ENCODE peak calls at places on chromosomes 12 and 14, in six cellular contexts. One of them, this sample, is unnamed. For H3K4me1, the result is how much of the 10 kb centered on the place peaks cover.

GRCh38 chr12:11877869-11878780 is 192.6 kb upstream of the BCL2L14 start:
- DNase-seq in GM23248: peak
- DNase-seq in OCI-LY7: no peak
- DNase-seq in neural progenitor cell: peak
- DNase-seq in IMR-90: peak
- DNase-seq in astrocyte: peak
- DNase-seq in this sample: peak

GRCh38 chr14:83416476-83416875 is 1882.8 kb upstream of the SEL1L start:
- DNase-seq in GM23248: no peak
- DNase-seq in OCI-LY7: no peak
- DNase-seq in neural progenitor cell: no peak
- DNase-seq in IMR-90: no peak
- DNase-seq in astrocyte: no peak
- DNase-seq in this sample: no peak

GRCh38 chr14:77143071-77143470 is 1.5 kb upstream of the ZDHHC22 start:
- DNase-seq in GM23248: no peak
- DNase-seq in OCI-LY7: no peak
- DNase-seq in neural progenitor cell: no peak
- DNase-seq in IMR-90: no peak
- DNase-seq in astrocyte: no peak
- DNase-seq in this sample: peak

GRCh38 chr14:55901281-55901680 is 216.9 kb upstream of the PELI2 start:
- DNase-seq in GM23248: no peak
- DNase-seq in OCI-LY7: no peak
- DNase-seq in neural progenitor cell: no peak
- DNase-seq in IMR-90: no peak
- DNase-seq in astrocyte: peak
- DNase-seq in this sample: no peak

GRCh38 chr12:131233737-131234474 is 280.2 kb downstream of the ADGRD1 start:
- DNase-seq in GM23248: no peak
- DNase-seq in OCI-LY7: no peak
- DNase-seq in neural progenitor cell: no peak
- DNase-seq in IMR-90: no peak
- DNase-seq in astrocyte: no peak
- DNase-seq in this sample: no peak

GRCh38 chr12:78316150-78316549 is 485.5 kb downstream of the NAV3 start:
- DNase-seq in GM23248: no peak
- DNase-seq in OCI-LY7: no peak
- DNase-seq in neural progenitor cell: peak
- DNase-seq in IMR-90: no peak
- DNase-seq in astrocyte: no peak
- DNase-seq in this sample: no peak

GRCh38 chr14:43621282-43621681 is 885.8 kb downstream of the FSCB start:
- DNase-seq in GM23248: no peak
- DNase-seq in OCI-LY7: no peak
- DNase-seq in neural progenitor cell: no peak
- DNase-seq in IMR-90: no peak
- DNase-seq in astrocyte: no peak
- DNase-seq in this sample: no peak

GRCh38 chr12:27771470-27772327 is 8.3 kb upstream of the KLHL42 start:
- DNase-seq in GM23248: no peak
- DNase-seq in OCI-LY7: no peak
- DNase-seq in neural progenitor cell: no peak
- DNase-seq in IMR-90: no peak
- DNase-seq in astrocyte: no peak
- DNase-seq in this sample: no peak

GRCh38 chr12:116520801-116521471 is 38.2 kb upstream of the MAP1LC3B2 start:
- DNase-seq in GM23248: peak
- DNase-seq in OCI-LY7: no peak
- DNase-seq in neural progenitor cell: no peak
- DNase-seq in IMR-90: peak
- DNase-seq in astrocyte: peak
- DNase-seq in this sample: peak

GRCh38 chr12:19190292-19191031 is 60.9 kb downstream of the PLEKHA5 start:
- DNase-seq in GM23248: peak
- DNase-seq in OCI-LY7: no peak
- DNase-seq in neural progenitor cell: no peak
- DNase-seq in IMR-90: peak
- DNase-seq in astrocyte: peak
- DNase-seq in this sample: no peak

GRCh38 chr12:1287446-1287975 is 296.5 kb downstream of the ERC1 start:
- DNase-seq in GM23248: no peak
- DNase-seq in OCI-LY7: no peak
- DNase-seq in neural progenitor cell: peak
- DNase-seq in IMR-90: peak
- DNase-seq in astrocyte: no peak
- DNase-seq in this sample: no peak

GRCh38 chr14:64126548-64126947 is 167.6 kb downstream of the ESR2 start:
- DNase-seq in GM23248: no peak
- DNase-seq in OCI-LY7: no peak
- DNase-seq in neural progenitor cell: no peak
- DNase-seq in IMR-90: no peak
- DNase-seq in astrocyte: no peak
- DNase-seq in this sample: no peak

GRCh38 chr12:23631991-23632390 is 317.5 kb downstream of the SOX5 start:
- DNase-seq in GM23248: no peak
- DNase-seq in OCI-LY7: no peak
- DNase-seq in neural progenitor cell: peak
- DNase-seq in IMR-90: peak
- DNase-seq in astrocyte: peak
- DNase-seq in this sample: no peak

GRCh38 chr14:75439989-75440388 is 12.2 kb downstream of the JDP2 start:
- DNase-seq in GM23248: no peak
- DNase-seq in OCI-LY7: peak
- DNase-seq in neural progenitor cell: no peak
- DNase-seq in IMR-90: no peak
- DNase-seq in astrocyte: no peak
- DNase-seq in this sample: no peak

GRCh38 chr14:103385994-103386491 is 828 bp downstream of the MARK3 start:
- DNase-seq in GM23248: peak
- DNase-seq in OCI-LY7: peak
- DNase-seq in neural progenitor cell: peak
- DNase-seq in IMR-90: peak
- DNase-seq in astrocyte: no peak
- DNase-seq in this sample: peak

GRCh38 chr14:26730929-26731618 is 133.2 kb upstream of the NOVA1 start:
- DNase-seq in GM23248: peak
- DNase-seq in OCI-LY7: peak
- DNase-seq in neural progenitor cell: peak
- DNase-seq in IMR-90: peak
- DNase-seq in astrocyte: no peak
- DNase-seq in this sample: peak

GRCh38 chr12:102757154-102757873 is 159.7 kb downstream of the PAH start:
- DNase-seq in GM23248: peak
- DNase-seq in OCI-LY7: no peak
- DNase-seq in neural progenitor cell: no peak
- DNase-seq in IMR-90: no peak
- DNase-seq in astrocyte: no peak
- DNase-seq in this sample: no peak

DNA sequence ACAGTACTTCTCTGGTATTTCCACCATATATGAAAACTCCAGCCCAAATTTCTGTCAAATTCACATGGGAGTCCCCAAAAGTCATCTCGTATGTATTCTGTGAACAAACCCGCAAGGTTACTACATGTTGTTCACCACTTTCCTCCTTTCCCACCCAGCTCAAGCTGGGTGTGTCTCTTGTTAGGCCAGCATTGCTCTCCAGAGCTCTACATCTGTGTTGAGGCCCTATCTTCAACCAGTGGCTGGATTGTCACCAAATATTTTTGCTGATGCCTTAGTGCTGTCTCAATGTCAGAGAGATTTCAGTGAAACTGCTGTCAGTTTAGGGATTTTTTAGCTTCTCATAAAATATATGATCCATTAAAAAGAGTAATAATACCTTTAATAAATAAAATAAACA is 230.9 kb downstream of the BTG1 start:
- DNase-seq in GM23248: no peak
- DNase-seq in OCI-LY7: no peak
- DNase-seq in neural progenitor cell: no peak
- DNase-seq in IMR-90: no peak
- DNase-seq in astrocyte: no peak
- DNase-seq in this sample: no peak
- H3K4me1 ChIP-seq in GM23248: under half
- H3K4me1 ChIP-seq in OCI-LY7: under half
- H3K4me1 ChIP-seq in neural progenitor cell: under half
- H3K4me1 ChIP-seq in IMR-90: under half
- H3K4me1 ChIP-seq in astrocyte: under half
- H3K4me1 ChIP-seq in this sample: under half

GRCh38 chr14:92926180-92926845 is 3.4 kb downstream of the CHGA start:
- DNase-seq in GM23248: no peak
- DNase-seq in OCI-LY7: no peak
- DNase-seq in neural progenitor cell: no peak
- DNase-seq in IMR-90: no peak
- DNase-seq in astrocyte: no peak
- DNase-seq in this sample: no peak

GRCh38 chr14:92928258-92928629 is 5.3 kb downstream of the CHGA start:
- DNase-seq in GM23248: peak
- DNase-seq in OCI-LY7: no peak
- DNase-seq in neural progenitor cell: no peak
- DNase-seq in IMR-90: no peak
- DNase-seq in astrocyte: no peak
- DNase-seq in this sample: no peak

GRCh38 chr14:92927396-92928257 is 4.7 kb downstream of the CHGA start:
- DNase-seq in GM23248: peak
- DNase-seq in OCI-LY7: peak
- DNase-seq in neural progenitor cell: no peak
- DNase-seq in IMR-90: no peak
- DNase-seq in astrocyte: no peak
- DNase-seq in this sample: no peak

GRCh38 chr14:92925446-92925845 is 2.5 kb downstream of the CHGA start:
- DNase-seq in GM23248: no peak
- DNase-seq in OCI-LY7: no peak
- DNase-seq in neural progenitor cell: no peak
- DNase-seq in IMR-90: no peak
- DNase-seq in astrocyte: no peak
- DNase-seq in this sample: no peak

DNA sequence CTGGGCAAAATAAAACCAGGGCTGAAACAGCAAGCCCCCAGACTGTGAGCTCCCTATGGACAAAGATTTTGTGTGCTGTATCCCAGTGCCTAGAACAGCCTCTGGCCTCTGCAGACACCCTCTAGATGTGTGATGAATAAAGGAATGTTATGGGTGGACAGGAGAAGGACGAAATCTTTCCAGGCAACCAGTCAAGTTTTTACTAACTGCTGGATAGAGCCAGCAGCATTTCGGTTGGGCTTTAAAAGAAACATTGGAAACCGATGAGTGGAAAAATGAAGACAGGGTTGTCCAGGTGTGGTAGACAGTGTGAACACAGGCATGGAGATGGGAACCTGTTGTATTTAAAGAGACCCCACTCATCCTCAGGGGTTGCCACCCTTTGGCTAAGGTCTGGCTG is 4.0 kb downstream of the CHGA start:
- DNase-seq in GM23248: peak
- DNase-seq in OCI-LY7: no peak
- DNase-seq in neural progenitor cell: no peak
- DNase-seq in IMR-90: no peak
- DNase-seq in astrocyte: no peak
- DNase-seq in this sample: no peak
- H3K4me2 ChIP-seq in GM23248: no peak
- H3K4me2 ChIP-seq in OCI-LY7: no peak
- H3K4me2 ChIP-seq in neural progenitor cell: no peak
- H3K4me2 ChIP-seq in IMR-90: no peak
- H3K4me2 ChIP-seq in astrocyte: no peak
- H3K4me2 ChIP-seq in this sample: no peak

DNA sequence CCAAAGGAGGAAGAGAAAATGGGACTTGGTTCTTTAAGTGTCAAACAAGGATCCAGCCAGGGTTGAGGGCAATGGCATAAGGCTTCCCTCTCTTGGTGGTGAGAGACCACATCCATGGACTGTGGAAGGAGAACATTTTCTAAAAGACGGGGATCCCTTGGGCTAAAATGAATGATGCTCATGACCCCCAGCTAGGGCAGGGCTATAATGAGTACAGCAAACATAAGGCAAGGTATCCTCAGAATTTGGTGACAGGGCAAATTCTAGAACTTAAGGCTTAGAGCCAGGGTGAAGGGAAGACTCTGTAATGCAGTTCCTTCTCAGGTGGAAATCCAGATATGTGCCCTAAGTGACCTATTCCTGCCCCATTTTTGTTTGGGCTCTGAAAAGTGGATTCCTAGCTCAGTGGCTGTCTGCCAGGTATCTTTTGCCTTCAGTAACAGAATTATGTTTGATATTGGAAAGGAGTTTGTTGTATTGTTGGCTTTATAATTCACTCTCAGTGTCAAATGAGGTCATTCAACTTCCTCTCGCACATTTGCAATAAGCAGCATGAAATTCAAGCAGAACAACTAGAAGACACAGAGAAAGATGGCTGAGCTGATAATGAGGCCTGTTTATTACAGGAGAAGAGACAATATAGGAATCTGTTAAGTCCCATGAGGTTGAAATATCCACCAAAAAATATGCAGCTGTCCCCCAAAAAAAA is 76.8 kb downstream of the DAD1 start:
- DNase-seq in GM23248: no peak
- DNase-seq in OCI-LY7: no peak
- DNase-seq in neural progenitor cell: no peak
- DNase-seq in IMR-90: no peak
- DNase-seq in astrocyte: no peak
- DNase-seq in this sample: no peak
- H3K4me1 ChIP-seq in GM23248: under half
- H3K4me1 ChIP-seq in OCI-LY7: half or more
- H3K4me1 ChIP-seq in neural progenitor cell: under half
- H3K4me1 ChIP-seq in IMR-90: under half
- H3K4me1 ChIP-seq in astrocyte: under half
- H3K4me1 ChIP-seq in this sample: under half

GRCh38 chr14:85531594-85532391 is 1.8 kb downstream of the FLRT2 start:
- DNase-seq in GM23248: peak
- DNase-seq in OCI-LY7: no peak
- DNase-seq in neural progenitor cell: peak
- DNase-seq in IMR-90: peak
- DNase-seq in astrocyte: peak
- DNase-seq in this sample: peak
- H3K4me2 ChIP-seq in GM23248: peak
- H3K4me2 ChIP-seq in OCI-LY7: no peak
- H3K4me2 ChIP-seq in neural progenitor cell: peak
- H3K4me2 ChIP-seq in IMR-90: peak
- H3K4me2 ChIP-seq in astrocyte: peak
- H3K4me2 ChIP-seq in this sample: peak

GRCh38 chr14:95683793-95684192 is 2.4 kb upstream of the TCL1B start:
- DNase-seq in GM23248: peak
- DNase-seq in OCI-LY7: peak
- DNase-seq in neural progenitor cell: peak
- DNase-seq in IMR-90: no peak
- DNase-seq in astrocyte: no peak
- DNase-seq in this sample: no peak
- H3K4me1 ChIP-seq in GM23248: under half
- H3K4me1 ChIP-seq in OCI-LY7: half or more
- H3K4me1 ChIP-seq in neural progenitor cell: under half
- H3K4me1 ChIP-seq in IMR-90: under half
- H3K4me1 ChIP-seq in astrocyte: under half
- H3K4me1 ChIP-seq in this sample: under half

GRCh38 chr14:22542360-22542759 is 46.7 kb downstream of the DAD1 start:
- DNase-seq in GM23248: no peak
- DNase-seq in OCI-LY7: no peak
- DNase-seq in neural progenitor cell: no peak
- DNase-seq in IMR-90: no peak
- DNase-seq in astrocyte: no peak
- DNase-seq in this sample: no peak
- H3K4me2 ChIP-seq in GM23248: no peak
- H3K4me2 ChIP-seq in OCI-LY7: no peak
- H3K4me2 ChIP-seq in neural progenitor cell: no peak
- H3K4me2 ChIP-seq in IMR-90: no peak
- H3K4me2 ChIP-seq in astrocyte: no peak
- H3K4me2 ChIP-seq in this sample: no peak